ENCODE peak calls at places on chromosomes 12 and 14, in six cellular contexts. N, P, Y, T, S and O are unnamed samples.

GRCh38 chr12:76697849-76698248 is 66.1 kb upstream of the ZDHHC17 start:
- DNase-seq in N (no peak), P (no peak), Y (no peak), T (no peak), S (no peak), O (no peak)

GRCh38 chr12:69405466-69405865 is 45.9 kb downstream of the YEATS4 start:
- DNase-seq in N (no peak), P (no peak), Y (peak), T (no peak), S (peak), O (no peak)

GRCh38 chr12:62466018-62466595 is 519 bp upstream of the MON2 start:
- DNase-seq in N (peak), P (no peak), Y (peak), T (peak), S (peak), O (no peak)

GRCh38 chr12:113322353-113322752 is 12.6 kb downstream of the SLC8B1 start:
- DNase-seq in N (no peak), P (no peak), Y (peak), T (no peak), S (no peak), O (no peak)

GRCh38 chr14:99513183-99513694 is 32.0 kb downstream of the CCNK start:
- DNase-seq in N (no peak), P (peak), Y (no peak), T (no peak), S (no peak), O (no peak)

GRCh38 chr12:89040146-89040964 is 311.9 kb downstream of the DUSP6 start:
- DNase-seq in N (peak), P (no peak), Y (peak), T (peak), S (no peak), O (no peak)

GRCh38 chr12:90304231-90304630 is 595.6 kb upstream of the ATP2B1 start:
- DNase-seq in N (no peak), P (no peak), Y (no peak), T (no peak), S (no peak), O (no peak)

GRCh38 chr12:67382206-67382871 is 113.2 kb downstream of the CAND1 start:
- DNase-seq in N (no peak), P (no peak), Y (peak), T (no peak), S (no peak), O (no peak)

GRCh38 chr12:21526053-21526452 is at the start of gene SPX:
- DNase-seq in N (no peak), P (no peak), Y (peak), T (no peak), S (no peak), O (no peak)

DNA sequence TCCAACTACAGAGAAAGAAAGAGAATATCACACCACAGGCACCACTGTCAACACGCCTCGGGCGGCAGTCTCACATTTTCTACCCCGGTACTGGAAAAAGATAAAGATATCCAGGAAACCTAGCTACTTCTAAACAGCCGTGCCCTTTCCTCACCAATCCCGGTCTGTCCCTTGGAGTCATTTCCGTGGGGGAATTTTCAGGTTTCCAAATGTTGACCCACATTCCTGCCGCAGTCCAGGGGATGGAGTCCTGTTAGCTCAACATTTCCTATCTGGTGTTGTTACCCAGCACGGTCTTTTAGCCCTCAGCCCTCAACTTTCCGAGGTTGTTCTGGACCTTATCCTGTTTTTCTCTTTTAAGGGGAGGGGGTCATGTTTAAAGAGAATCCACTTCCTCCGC is 4.7 kb downstream of the SSH1 start:
- DNase-seq in N (no peak), P (no peak), Y (peak), T (no peak), S (no peak), O (no peak)
- H3K4me3 ChIP-seq in N (no peak), P (no peak), Y (no peak), T (no peak), S (peak), O (no peak)

GRCh38 chr14:20381341-20381740 is 32.0 kb downstream of the TEP1 start:
- DNase-seq in N (no peak), P (no peak), Y (no peak), T (no peak), S (no peak), O (no peak)
- H3K27ac ChIP-seq in N (no peak), P (no peak), Y (no peak), T (no peak), S (no peak), O (no peak)

GRCh38 chr14:102949801-102950451 is 27.5 kb downstream of the AMN start:
- DNase-seq in N (peak), P (no peak), Y (peak), T (no peak), S (peak), O (no peak)
- H3K4me3 ChIP-seq in N (no peak), P (no peak), Y (no peak), T (no peak), S (no peak), O (no peak)

GRCh38 chr12:108523365-108523764 is 8.3 kb downstream of the FICD start:
- DNase-seq in N (no peak), P (no peak), Y (no peak), T (no peak), S (no peak), O (no peak)

GRCh38 chr12:108530141-108530540 is 15.1 kb downstream of the FICD start:
- DNase-seq in N (no peak), P (no peak), Y (no peak), T (no peak), S (no peak), O (no peak)

GRCh38 chr12:108526482-108527234 is 11.6 kb downstream of the FICD start:
- DNase-seq in N (no peak), P (no peak), Y (peak), T (no peak), S (no peak), O (no peak)

GRCh38 chr12:108525681-108526080 is 10.6 kb downstream of the FICD start:
- DNase-seq in N (no peak), P (no peak), Y (peak), T (no peak), S (no peak), O (no peak)
- H3K27ac ChIP-seq in N (no peak), P (no peak), Y (no peak), T (no peak), S (no peak), O (no peak)

GRCh38 chr14:95260537-95261440 is 58.9 kb downstream of the CLMN start:
- DNase-seq in N (no peak), P (no peak), Y (peak), T (no peak), S (no peak), O (peak)

GRCh38 chr14:95261616-95262510 is 57.8 kb downstream of the CLMN start:
- DNase-seq in N (no peak), P (no peak), Y (no peak), T (no peak), S (no peak), O (no peak)

GRCh38 chr14:95263527-95264231 is 56.0 kb downstream of the CLMN start:
- DNase-seq in N (no peak), P (no peak), Y (no peak), T (no peak), S (no peak), O (no peak)

GRCh38 chr14:95264271-95264973 is 55.3 kb downstream of the CLMN start:
- DNase-seq in N (no peak), P (no peak), Y (no peak), T (no peak), S (no peak), O (no peak)

GRCh38 chr14:95262511-95262891 is 57.2 kb downstream of the CLMN start:
- DNase-seq in N (no peak), P (no peak), Y (no peak), T (no peak), S (no peak), O (no peak)
- H3K4me3 ChIP-seq in N (no peak), P (no peak), Y (no peak), T (no peak), S (no peak), O (no peak)

DNA sequence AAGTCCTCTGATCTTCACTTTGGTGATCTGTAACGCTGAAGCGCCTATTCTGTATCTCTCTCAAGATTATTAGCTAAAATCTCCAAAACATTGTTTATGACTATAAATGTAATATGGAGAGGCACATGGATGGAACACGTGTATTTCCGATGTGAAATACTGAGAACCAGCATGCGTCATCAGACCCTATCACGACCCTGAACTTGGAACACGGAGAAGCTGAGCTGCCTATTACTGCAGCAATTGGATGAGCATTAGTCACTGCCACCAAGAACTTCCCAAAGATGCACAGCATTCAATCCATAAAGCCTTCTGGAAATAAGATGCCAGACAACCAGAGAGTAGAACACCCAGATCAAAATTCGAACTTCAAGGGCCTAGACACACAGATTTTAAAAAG is 61.9 kb downstream of the PRKAB1 start:
- DNase-seq in N (no peak), P (no peak), Y (no peak), T (no peak), S (no peak), O (no peak)
- H3K27ac ChIP-seq in N (no peak), P (no peak), Y (no peak), T (no peak), S (no peak), O (no peak)